ENCODE peak calls at places on chromosomes 4 and X, in ten cellular contexts. G is endothelial cell of umbilical vein, H is HFF-Myc, N is IMR-90, J is AG10803, A is nephron progenitor cell, X is RWPE1, U is GM13977, L is GM20000, S is right lobe of liver. M is an unnamed sample.

GRCh38 chr4:150145090-150145949 is 67.1 kb downstream of the DCLK2 start:
- DNase-seq in G (no peak), H (no peak), N (peak; percentile 45), J (peak; percentile 26), A (no peak), X (no peak), U (no peak), L (no peak), S (no peak), M (no peak)

GRCh38 chr4:47839259-47839658 is 1.4 kb upstream of the CORIN start:
- DNase-seq in G (no peak), H (no peak), N (peak; percentile 62), J (peak; percentile 24), A (no peak), X (no peak), U (peak; percentile 67), L (peak; percentile 55), S (no peak), M (peak; percentile 93)

GRCh38 chr4:2684486-2684885 is 71.7 kb downstream of the TNIP2 start:
- DNase-seq in G (no peak), H (no peak), N (no peak), J (no peak), A (no peak), X (no peak), U (no peak), L (no peak), S (no peak), M (no peak)

GRCh38 chrX:38898261-38898660 is 97.0 kb downstream of the MID1IP1 start:
- DNase-seq in G (no peak), H (no peak), N (no peak), J (no peak), A (no peak), X (no peak), U (no peak), L (no peak), S (no peak), M (no peak)

GRCh38 chr4:20337261-20337664 is 85.6 kb downstream of the SLIT2 start:
- DNase-seq in G (no peak), H (no peak), N (peak; percentile 15), J (no peak), A (no peak), X (no peak), U (no peak), L (no peak), S (no peak), M (peak; percentile 72)

GRCh38 chr4:68432320-68432719 is 14.9 kb upstream of the TMPRSS11E start:
- DNase-seq in G (no peak), H (no peak), N (no peak), J (no peak), A (no peak), X (no peak), U (no peak), L (no peak), S (no peak), M (no peak)

GRCh38 chr4:188783606-188784157 is 644.4 kb downstream of the TRIML1 start:
- DNase-seq in G (no peak), H (no peak), N (no peak), J (peak; percentile 13), A (no peak), X (no peak), U (no peak), L (no peak), S (no peak), M (no peak)

GRCh38 chrX:989959-990510 is 222.4 kb downstream of the CRLF2 start:
- DNase-seq in G (no peak), H (peak; percentile 91), N (peak; percentile 56), J (peak; percentile 69), A (peak; percentile 78), X (no peak), U (peak; percentile 76), L (no peak), S (peak; percentile 69), M (peak; percentile 94)

GRCh38 chr4:144733566-144733965 is 87.6 kb downstream of the HHIP start:
- DNase-seq in G (no peak), H (no peak), N (no peak), J (no peak), A (no peak), X (no peak), U (no peak), L (no peak), S (no peak), M (no peak)

GRCh38 chr4:144732584-144733130 is 86.7 kb downstream of the HHIP start:
- DNase-seq in G (no peak), H (no peak), N (peak; percentile 4), J (no peak), A (no peak), X (no peak), U (no peak), L (no peak), S (no peak), M (peak; percentile 22)

GRCh38 chr4:144740316-144740715 is 94.4 kb downstream of the HHIP start:
- DNase-seq in G (no peak), H (peak; percentile 41), N (peak; percentile 8), J (no peak), A (no peak), X (no peak), U (no peak), L (no peak), S (no peak), M (peak; percentile 33)

GRCh38 chr4:144734522-144734921 is 88.6 kb downstream of the HHIP start:
- DNase-seq in G (no peak), H (peak; percentile 19), N (peak; percentile 72), J (peak; percentile 34), A (peak; percentile 31), X (peak; percentile 26), U (no peak), L (no peak), S (no peak), M (peak; percentile 23)

GRCh38 chr4:144738649-144739048 is 92.7 kb downstream of the HHIP start:
- DNase-seq in G (no peak), H (no peak), N (no peak), J (no peak), A (no peak), X (no peak), U (no peak), L (no peak), S (no peak), M (no peak)
- TF ChIP-seq CTCF in G (no peak), H (no peak), N (no peak), J (no peak), A (no peak), X (no peak), U (no peak), L (no peak), S (no peak), M (no peak)

GRCh38 chr4:17809667-17810066 is 890 bp downstream of the DCAF16 start:
- DNase-seq in G (peak; percentile 14), H (no peak), N (no peak), J (no peak), A (no peak), X (no peak), U (no peak), L (no peak), S (no peak), M (no peak)

GRCh38 chr4:17812801-17813200 is 2.0 kb downstream of the NCAPG start:
- DNase-seq in G (peak; percentile 50), H (no peak), N (no peak), J (no peak), A (no peak), X (no peak), U (no peak), L (no peak), S (no peak), M (peak; percentile 46)

GRCh38 chr4:17811078-17811603 is 362 bp downstream of the NCAPG start:
- DNase-seq in G (no peak), H (no peak), N (no peak), J (peak; percentile 13), A (no peak), X (peak; percentile 12), U (no peak), L (peak; percentile 18), S (peak; percentile 62), M (peak; percentile 23)

GRCh38 chr4:17812125-17812524 is 1.3 kb downstream of the NCAPG start:
- DNase-seq in G (peak; percentile 32), H (no peak), N (no peak), J (no peak), A (no peak), X (no peak), U (no peak), L (no peak), S (no peak), M (no peak)

DNA sequence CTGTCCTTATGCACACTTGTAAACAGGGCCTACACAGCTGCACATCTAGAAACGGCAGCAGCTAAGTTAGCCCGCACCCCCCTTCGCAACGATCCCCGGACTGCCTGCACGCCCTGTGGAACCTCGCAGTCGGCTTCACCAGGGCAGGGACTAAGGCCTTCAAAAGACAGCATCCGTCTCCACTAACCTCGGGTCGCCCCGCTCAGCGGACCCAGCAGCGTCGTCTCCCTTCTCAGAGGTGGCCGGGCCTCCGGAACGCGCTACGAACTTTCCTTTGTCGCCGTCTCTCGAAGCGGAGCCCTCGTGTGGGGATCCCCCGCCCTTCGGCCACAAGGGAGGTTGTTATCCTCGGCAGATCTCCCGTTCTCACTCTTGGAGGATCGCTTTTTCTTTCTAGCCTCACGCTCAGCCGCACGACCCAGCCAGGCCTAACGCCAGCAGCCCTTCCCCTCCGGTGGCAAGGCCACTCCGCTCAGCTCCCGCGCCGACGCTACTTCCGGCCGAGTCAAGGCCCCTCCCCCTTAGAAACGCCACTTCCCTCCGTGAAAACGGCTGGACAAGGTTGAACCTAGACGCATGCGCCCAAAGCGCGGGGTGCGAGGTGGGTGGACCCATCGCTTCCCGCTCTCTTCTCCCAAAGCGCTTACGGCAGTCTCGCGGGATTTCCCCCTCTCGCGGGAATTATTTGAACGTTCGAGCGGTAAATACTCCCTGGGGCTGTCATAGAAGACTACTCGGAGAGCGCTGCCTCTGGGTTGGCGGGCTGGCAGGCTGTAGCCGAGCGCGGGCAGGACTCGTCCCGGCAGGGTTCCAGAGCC is at the start of the genes DCAF16 and NCAPG:
- DNase-seq in G (peak; percentile 100), H (peak; percentile 97), N (peak; percentile 99), J (peak; percentile 99), A (peak; percentile 99), X (peak; percentile 94), U (peak; percentile 94), L (peak; percentile 95), S (peak; percentile 100), M (peak; percentile 99)
- TF ChIP-seq CTCF in G (no peak), H (no peak), N (no peak), J (no peak), A (no peak), X (no peak), U (no peak), L (no peak), S (no peak), M (no peak)

DNA sequence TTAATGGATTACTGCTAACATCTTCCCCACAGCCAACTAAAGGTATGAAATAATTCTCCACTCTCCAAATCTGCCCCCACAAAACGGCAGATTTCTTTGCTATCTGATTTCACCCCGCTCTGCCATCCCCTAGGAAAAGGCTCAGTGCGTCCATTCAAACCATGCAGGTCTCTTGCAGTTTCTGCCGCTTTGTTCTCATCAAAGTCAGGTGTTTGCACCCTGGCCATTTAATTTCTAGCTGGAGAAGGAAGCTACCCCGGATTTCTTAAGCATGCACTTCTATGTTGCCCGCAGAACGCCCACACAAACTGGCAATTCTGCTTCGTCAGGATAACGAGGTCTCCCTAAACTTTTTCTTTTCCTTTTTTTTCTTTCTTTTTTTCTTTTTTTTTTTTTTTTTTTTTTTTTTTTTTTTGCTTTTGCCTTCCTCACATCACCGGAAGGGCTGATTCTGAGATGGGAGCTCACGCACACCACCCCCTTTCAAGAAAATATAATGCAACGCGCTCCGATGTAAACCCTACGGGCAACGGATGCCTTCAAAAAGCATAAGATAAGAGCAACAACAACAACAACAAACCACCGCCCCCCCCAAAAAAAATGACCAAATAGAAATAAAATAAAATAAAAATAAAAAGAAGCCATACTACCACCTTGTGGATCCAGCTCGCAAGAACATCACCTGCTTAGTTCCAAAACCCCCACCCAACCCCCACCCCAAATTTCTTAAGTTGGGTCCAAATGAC is 3.2 kb downstream of the NLGN4X start:
- DNase-seq in G (no peak), H (no peak), N (no peak), J (no peak), A (no peak), X (no peak), U (no peak), L (no peak), S (no peak), M (no peak)
- TF ChIP-seq CTCF in G (no peak), H (no peak), N (no peak), J (no peak), A (peak; percentile 8), X (no peak), U (no peak), L (no peak), S (peak; percentile 4), M (no peak)

DNA sequence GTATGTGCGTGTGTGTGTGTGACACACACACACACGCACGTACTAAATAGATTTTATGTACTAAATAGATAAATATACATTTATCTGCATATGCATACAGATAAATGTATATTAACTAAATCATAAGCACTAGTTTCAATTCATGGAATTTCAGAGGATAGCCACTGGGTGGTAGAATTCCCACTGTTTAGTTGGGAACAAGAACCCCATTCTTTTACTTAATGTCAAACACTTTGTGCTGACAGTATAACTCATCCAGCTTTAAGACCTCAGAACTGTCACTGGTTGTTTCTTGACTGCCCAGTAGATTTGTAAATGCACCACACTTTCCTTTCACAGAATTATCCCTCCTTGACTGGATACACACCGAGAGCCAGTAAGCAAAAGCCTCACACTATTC is 32.5 kb downstream of the PPARGC1A start:
- DNase-seq in G (no peak), H (no peak), N (peak; percentile 47), J (peak; percentile 28), A (no peak), X (no peak), U (no peak), L (no peak), S (no peak), M (peak; percentile 41)
- TF ChIP-seq CTCF in G (no peak), H (no peak), N (peak; percentile 42), J (peak; percentile 37), A (no peak), X (no peak), U (no peak), L (no peak), S (peak; percentile 17), M (peak; percentile 30)